ENCODE peak calls at places on chromosomes 6 and 20, in five cellular contexts. One of them, this sample, is unnamed.

GRCh38 chr20:46751856-46752255 is 42.4 kb downstream of the SLC2A10 start:
- DNase-seq in fibroblast of pulmonary artery: no peak
- DNase-seq in HFFc6: peak
- DNase-seq in colonic mucosa: no peak
- DNase-seq in globus pallidus: no peak
- DNase-seq in this sample: no peak

GRCh38 chr6:163999475-164000125 is 585.1 kb downstream of the QKI start:
- DNase-seq in fibroblast of pulmonary artery: peak
- DNase-seq in HFFc6: no peak
- DNase-seq in colonic mucosa: no peak
- DNase-seq in globus pallidus: no peak
- DNase-seq in this sample: no peak

GRCh38 chr6:31922942-31923341 is 4.6 kb upstream of the C2 start:
- DNase-seq in fibroblast of pulmonary artery: peak
- DNase-seq in HFFc6: no peak
- DNase-seq in colonic mucosa: no peak
- DNase-seq in globus pallidus: no peak
- DNase-seq in this sample: no peak

GRCh38 chr20:41004561-41005360 is 23.9 kb upstream of the TOP1 start:
- DNase-seq in fibroblast of pulmonary artery: no peak
- DNase-seq in HFFc6: no peak
- DNase-seq in colonic mucosa: no peak
- DNase-seq in globus pallidus: no peak
- DNase-seq in this sample: no peak

GRCh38 chr6:88867841-88868558 is 95.4 kb downstream of the RNGTT start:
- DNase-seq in fibroblast of pulmonary artery: peak
- DNase-seq in HFFc6: no peak
- DNase-seq in colonic mucosa: no peak
- DNase-seq in globus pallidus: no peak
- DNase-seq in this sample: no peak

GRCh38 chr6:69145062-69145461 is 510.0 kb downstream of the ADGRB3 start:
- DNase-seq in fibroblast of pulmonary artery: no peak
- DNase-seq in HFFc6: no peak
- DNase-seq in colonic mucosa: no peak
- DNase-seq in globus pallidus: no peak
- DNase-seq in this sample: no peak

GRCh38 chr6:37897321-37897720 is 77.8 kb downstream of the ZFAND3 start:
- DNase-seq in fibroblast of pulmonary artery: no peak
- DNase-seq in HFFc6: no peak
- DNase-seq in colonic mucosa: no peak
- DNase-seq in globus pallidus: no peak
- DNase-seq in this sample: peak

GRCh38 chr6:31791324-31792089 is 4.0 kb downstream of the VARS1 start:
- DNase-seq in fibroblast of pulmonary artery: peak
- DNase-seq in HFFc6: peak
- DNase-seq in colonic mucosa: no peak
- DNase-seq in globus pallidus: no peak
- DNase-seq in this sample: peak

GRCh38 chr6:26223677-26224546 is 136.7 kb downstream of the HFE start:
- DNase-seq in fibroblast of pulmonary artery: peak
- DNase-seq in HFFc6: peak
- DNase-seq in colonic mucosa: peak
- DNase-seq in globus pallidus: peak
- DNase-seq in this sample: peak

GRCh38 chr6:14129572-14129971 is 12.0 kb downstream of the CD83 start:
- DNase-seq in fibroblast of pulmonary artery: peak
- DNase-seq in HFFc6: peak
- DNase-seq in colonic mucosa: peak
- DNase-seq in globus pallidus: peak
- DNase-seq in this sample: peak

GRCh38 chr6:42795651-42796050 is 13.8 kb downstream of the BICRAL start:
- DNase-seq in fibroblast of pulmonary artery: no peak
- DNase-seq in HFFc6: no peak
- DNase-seq in colonic mucosa: no peak
- DNase-seq in globus pallidus: no peak
- DNase-seq in this sample: no peak

GRCh38 chr6:152380351-152380767 is 256.8 kb downstream of the SYNE1 start:
- DNase-seq in fibroblast of pulmonary artery: peak
- DNase-seq in HFFc6: peak
- DNase-seq in colonic mucosa: no peak
- DNase-seq in globus pallidus: peak
- DNase-seq in this sample: peak